ENCODE peak calls at places on chromosome 2, in nine cellular contexts. Z, U, D, G, N, V, A, K and T are unnamed samples.

GRCh38 chr2:193824474-193824873 is 1629.7 kb upstream of the TMEFF2 start:
- DNase-seq in Z (no peak), U (no peak), D (no peak), G (no peak), N (no peak), V (no peak), A (no peak), K (no peak), T (no peak)

GRCh38 chr2:95032868-95033603 is 7.5 kb downstream of the MAL start:
- DNase-seq in Z (no peak), U (no peak), D (no peak), G (no peak), N (no peak), V (no peak), A (no peak), K (no peak), T (no peak)

GRCh38 chr2:169512525-169512924 is 3.0 kb downstream of the KLHL41 start:
- DNase-seq in Z (no peak), U (no peak), D (no peak), G (no peak), N (peak; percentile 34), V (no peak), A (no peak), K (no peak), T (no peak)

GRCh38 chr2:199973703-199974102 is 18.3 kb downstream of the MAIP1 start:
- DNase-seq in Z (no peak), U (no peak), D (no peak), G (no peak), N (peak; percentile 86), V (no peak), A (peak; percentile 38), K (no peak), T (peak; percentile 48)

GRCh38 chr2:170157025-170157684 is 20.8 kb upstream of the MYO3B start:
- DNase-seq in Z (no peak), U (no peak), D (no peak), G (no peak), N (peak; percentile 42), V (no peak), A (peak; percentile 18), K (no peak), T (no peak)

GRCh38 chr2:231348173-231348572 is 47.3 kb upstream of the B3GNT7 start:
- DNase-seq in Z (no peak), U (no peak), D (no peak), G (no peak), N (no peak), V (no peak), A (peak; percentile 12), K (no peak), T (no peak)

GRCh38 chr2:127165539-127165935 is 54.6 kb downstream of the CYP27C1 start:
- DNase-seq in Z (no peak), U (no peak), D (no peak), G (peak; percentile 54), N (no peak), V (no peak), A (no peak), K (no peak), T (no peak)

GRCh38 chr2:120223034-120223912 is at the start of gene TMEM185B:
- DNase-seq in Z (peak; percentile 93), U (peak; percentile 75), D (peak; percentile 87), G (peak; percentile 89), N (peak; percentile 85), V (peak; percentile 53), A (peak; percentile 89), K (peak; percentile 82), T (peak; percentile 85)

GRCh38 chr2:20035961-20036666 is 15.3 kb downstream of the LAPTM4A start:
- DNase-seq in Z (no peak), U (no peak), D (no peak), G (no peak), N (no peak), V (no peak), A (no peak), K (no peak), T (no peak)

GRCh38 chr2:201403904-201404303 is 46.8 kb upstream of the FLACC1 start:
- DNase-seq in Z (no peak), U (no peak), D (no peak), G (no peak), N (peak; percentile 59), V (no peak), A (peak; percentile 52), K (no peak), T (peak; percentile 20)

GRCh38 chr2:67701011-67701410 is 303.9 kb downstream of the ETAA1 start:
- DNase-seq in Z (no peak), U (no peak), D (no peak), G (no peak), N (peak; percentile 61), V (no peak), A (no peak), K (no peak), T (no peak)